ENCODE peak calls at places on chromosome 5, in eight cellular contexts. One of them, this sample, is unnamed. For H3K36me3, the result is how much of the 10 kb centered on the place peaks cover.

GRCh38 chr5:33854733-33855151 is 37.0 kb downstream of the ADAMTS12 start:
- DNase-seq in uterus: no peak
- DNase-seq in mammary epithelial cell: no peak
- DNase-seq in right lobe of liver: no peak
- DNase-seq in BJ: no peak
- DNase-seq in right atrium auricular region: no peak
- DNase-seq in mesendoderm: peak
- DNase-seq in IMR-90: peak
- DNase-seq in this sample: peak

GRCh38 chr5:158398360-158399201 is 539.6 kb upstream of the CLINT1 start:
- DNase-seq in uterus: no peak
- DNase-seq in mammary epithelial cell: no peak
- DNase-seq in right lobe of liver: no peak
- DNase-seq in BJ: no peak
- DNase-seq in right atrium auricular region: no peak
- DNase-seq in mesendoderm: no peak
- DNase-seq in IMR-90: no peak
- DNase-seq in this sample: no peak

GRCh38 chr5:80790698-80791097 is 135.9 kb upstream of the DHFR start:
- DNase-seq in uterus: no peak
- DNase-seq in mammary epithelial cell: no peak
- DNase-seq in right lobe of liver: no peak
- DNase-seq in BJ: no peak
- DNase-seq in right atrium auricular region: no peak
- DNase-seq in mesendoderm: no peak
- DNase-seq in IMR-90: no peak
- DNase-seq in this sample: no peak

GRCh38 chr5:79689541-79690466 is at the start of gene CMYA5:
- DNase-seq in uterus: peak
- DNase-seq in mammary epithelial cell: peak
- DNase-seq in right lobe of liver: peak
- DNase-seq in BJ: no peak
- DNase-seq in right atrium auricular region: no peak
- DNase-seq in mesendoderm: peak
- DNase-seq in IMR-90: peak
- DNase-seq in this sample: no peak

GRCh38 chr5:165076686-165077085 is 1571.3 kb downstream of the MAT2B start:
- DNase-seq in uterus: no peak
- DNase-seq in mammary epithelial cell: no peak
- DNase-seq in right lobe of liver: no peak
- DNase-seq in BJ: no peak
- DNase-seq in right atrium auricular region: no peak
- DNase-seq in mesendoderm: peak
- DNase-seq in IMR-90: no peak
- DNase-seq in this sample: no peak

GRCh38 chr5:133420440-133421301 is 191.7 kb downstream of the FSTL4 start:
- DNase-seq in uterus: no peak
- DNase-seq in mammary epithelial cell: no peak
- DNase-seq in right lobe of liver: no peak
- DNase-seq in BJ: no peak
- DNase-seq in right atrium auricular region: no peak
- DNase-seq in mesendoderm: no peak
- DNase-seq in IMR-90: no peak
- DNase-seq in this sample: no peak

GRCh38 chr5:14216372-14216771 is 73.2 kb downstream of the TRIO start:
- DNase-seq in uterus: no peak
- DNase-seq in mammary epithelial cell: no peak
- DNase-seq in right lobe of liver: no peak
- DNase-seq in BJ: no peak
- DNase-seq in right atrium auricular region: no peak
- DNase-seq in mesendoderm: no peak
- DNase-seq in IMR-90: peak
- DNase-seq in this sample: no peak

GRCh38 chr5:89255845-89256463 is 373.0 kb upstream of the MEF2C start:
- DNase-seq in uterus: no peak
- DNase-seq in mammary epithelial cell: peak
- DNase-seq in right lobe of liver: no peak
- DNase-seq in BJ: no peak
- DNase-seq in right atrium auricular region: no peak
- DNase-seq in mesendoderm: peak
- DNase-seq in IMR-90: peak
- DNase-seq in this sample: no peak

DNA sequence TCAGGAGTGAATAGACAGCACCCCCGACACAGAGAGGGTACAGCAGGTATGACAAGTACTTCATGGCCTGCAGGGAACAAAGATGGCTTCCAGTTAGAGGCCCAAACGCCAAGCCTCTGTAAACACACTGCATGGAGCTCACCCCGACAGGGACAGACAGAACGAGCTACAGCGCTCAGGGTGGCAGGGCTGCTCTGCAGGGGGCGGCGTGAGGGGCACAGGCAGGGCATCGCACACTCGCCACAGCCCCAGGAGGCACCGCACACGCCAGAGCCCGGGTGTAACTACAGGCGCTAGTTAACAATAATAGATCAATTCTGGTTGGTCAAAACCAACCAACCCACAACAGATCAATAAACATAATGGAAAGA is 21.1 kb downstream of the CLPTM1L start:
- DNase-seq in uterus: no peak
- DNase-seq in mammary epithelial cell: no peak
- DNase-seq in right lobe of liver: no peak
- DNase-seq in BJ: no peak
- DNase-seq in right atrium auricular region: no peak
- DNase-seq in mesendoderm: no peak
- DNase-seq in IMR-90: no peak
- DNase-seq in this sample: no peak
- H3K36me3 ChIP-seq in uterus: under half
- H3K36me3 ChIP-seq in mammary epithelial cell: under half
- H3K36me3 ChIP-seq in right lobe of liver: half or more
- H3K36me3 ChIP-seq in BJ: under half
- H3K36me3 ChIP-seq in right atrium auricular region: half or more
- H3K36me3 ChIP-seq in mesendoderm: under half
- H3K36me3 ChIP-seq in IMR-90: half or more
- H3K36me3 ChIP-seq in this sample: half or more

GRCh38 chr5:72188176-72188575 is 80.9 kb downstream of the MAP1B start:
- DNase-seq in uterus: no peak
- DNase-seq in mammary epithelial cell: no peak
- DNase-seq in right lobe of liver: no peak
- DNase-seq in BJ: no peak
- DNase-seq in right atrium auricular region: no peak
- DNase-seq in mesendoderm: no peak
- DNase-seq in IMR-90: no peak
- DNase-seq in this sample: no peak
- H3K36me3 ChIP-seq in uterus: under half
- H3K36me3 ChIP-seq in mammary epithelial cell: under half
- H3K36me3 ChIP-seq in right lobe of liver: under half
- H3K36me3 ChIP-seq in BJ: under half
- H3K36me3 ChIP-seq in right atrium auricular region: half or more
- H3K36me3 ChIP-seq in mesendoderm: under half
- H3K36me3 ChIP-seq in IMR-90: under half
- H3K36me3 ChIP-seq in this sample: half or more

DNA sequence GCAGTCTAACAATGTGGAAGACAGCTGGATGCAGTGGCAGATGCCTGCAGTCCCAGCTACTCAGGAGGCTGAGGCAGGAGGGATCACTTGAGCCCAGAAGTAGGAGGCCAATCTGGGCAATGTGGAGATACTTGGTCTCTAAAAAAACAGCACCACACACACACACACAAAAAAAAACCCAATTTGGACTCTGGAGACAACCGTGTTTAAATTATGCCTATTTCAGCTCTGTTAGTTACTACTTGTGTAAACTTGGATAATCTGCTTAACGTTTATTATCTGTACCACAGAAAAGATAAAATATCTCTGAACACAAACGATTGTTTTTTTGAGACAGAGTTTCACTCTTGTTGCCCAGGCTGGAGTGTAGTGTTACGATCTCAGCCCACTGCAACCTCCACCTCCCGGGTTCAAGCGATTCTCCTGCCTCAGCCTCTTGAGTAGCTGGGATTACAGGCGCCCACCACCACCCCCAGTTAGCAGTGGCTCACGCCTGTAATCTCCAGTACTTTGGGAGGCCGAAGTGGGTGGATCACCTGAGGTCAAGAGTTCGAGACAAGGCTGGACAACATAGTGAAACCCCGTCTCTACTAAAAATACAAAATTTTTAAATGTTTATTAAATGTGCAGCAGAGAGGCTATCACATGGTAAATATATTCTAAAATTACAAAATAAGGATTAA is 17.7 kb downstream of the RAPGEF6 start:
- DNase-seq in uterus: no peak
- DNase-seq in mammary epithelial cell: no peak
- DNase-seq in right lobe of liver: no peak
- DNase-seq in BJ: no peak
- DNase-seq in right atrium auricular region: no peak
- DNase-seq in mesendoderm: no peak
- DNase-seq in IMR-90: no peak
- DNase-seq in this sample: no peak
- H3K36me3 ChIP-seq in uterus: under half
- H3K36me3 ChIP-seq in mammary epithelial cell: under half
- H3K36me3 ChIP-seq in right lobe of liver: under half
- H3K36me3 ChIP-seq in BJ: under half
- H3K36me3 ChIP-seq in right atrium auricular region: under half
- H3K36me3 ChIP-seq in mesendoderm: under half
- H3K36me3 ChIP-seq in IMR-90: under half
- H3K36me3 ChIP-seq in this sample: under half

DNA sequence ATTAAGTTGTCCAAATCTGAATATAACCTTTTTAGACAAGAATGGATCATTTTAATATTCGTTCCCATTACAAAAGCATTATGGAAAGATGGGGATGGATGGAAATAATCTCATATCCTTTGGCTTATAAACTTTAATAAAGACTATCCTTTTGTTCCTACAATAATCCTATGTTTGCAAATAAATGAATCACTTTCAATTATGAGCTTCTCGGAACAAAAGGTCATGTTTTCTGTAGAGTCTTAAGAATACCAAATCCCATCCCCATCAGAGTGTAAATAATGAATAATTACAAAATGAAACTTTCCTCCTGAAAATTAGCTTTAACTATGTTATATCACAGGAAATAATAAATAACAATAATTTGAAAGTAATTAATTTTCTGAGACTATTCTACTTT is 329.7 kb downstream of the NR2F1-AS1 start:
- DNase-seq in uterus: no peak
- DNase-seq in mammary epithelial cell: no peak
- DNase-seq in right lobe of liver: no peak
- DNase-seq in BJ: no peak
- DNase-seq in right atrium auricular region: no peak
- DNase-seq in mesendoderm: no peak
- DNase-seq in IMR-90: no peak
- DNase-seq in this sample: no peak
- H3K36me3 ChIP-seq in uterus: under half
- H3K36me3 ChIP-seq in mammary epithelial cell: under half
- H3K36me3 ChIP-seq in right lobe of liver: under half
- H3K36me3 ChIP-seq in BJ: under half
- H3K36me3 ChIP-seq in right atrium auricular region: under half
- H3K36me3 ChIP-seq in mesendoderm: under half
- H3K36me3 ChIP-seq in IMR-90: under half
- H3K36me3 ChIP-seq in this sample: under half

DNA sequence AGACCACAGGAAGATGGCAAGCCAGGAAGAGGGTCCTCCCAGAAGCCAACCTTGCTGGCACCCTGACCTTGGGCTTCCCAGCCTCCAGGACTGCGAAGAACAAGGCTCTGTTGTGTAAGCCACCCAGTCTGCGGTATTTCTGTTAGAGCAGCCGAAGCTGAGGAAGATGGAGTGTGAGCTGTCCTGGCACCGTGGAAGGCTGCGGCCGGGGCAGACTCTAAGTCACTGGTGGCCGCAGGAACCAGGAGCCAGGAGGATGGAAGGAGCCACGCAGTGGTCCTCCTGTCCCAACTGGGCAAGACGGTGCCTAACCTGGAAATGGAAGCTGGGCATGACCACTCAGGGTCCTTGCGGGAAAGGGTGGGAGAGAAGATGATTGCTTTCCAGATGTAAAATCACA is 89.1 kb downstream of the ZNF354C start:
- DNase-seq in uterus: no peak
- DNase-seq in mammary epithelial cell: no peak
- DNase-seq in right lobe of liver: no peak
- DNase-seq in BJ: no peak
- DNase-seq in right atrium auricular region: no peak
- DNase-seq in mesendoderm: no peak
- DNase-seq in IMR-90: no peak
- DNase-seq in this sample: no peak
- H3K36me3 ChIP-seq in uterus: under half
- H3K36me3 ChIP-seq in mammary epithelial cell: under half
- H3K36me3 ChIP-seq in right lobe of liver: under half
- H3K36me3 ChIP-seq in BJ: under half
- H3K36me3 ChIP-seq in right atrium auricular region: under half
- H3K36me3 ChIP-seq in mesendoderm: under half
- H3K36me3 ChIP-seq in IMR-90: under half
- H3K36me3 ChIP-seq in this sample: half or more

GRCh38 chr5:36200513-36200912 is 41.2 kb downstream of the NADK2 start:
- DNase-seq in uterus: no peak
- DNase-seq in mammary epithelial cell: peak
- DNase-seq in right lobe of liver: no peak
- DNase-seq in BJ: no peak
- DNase-seq in right atrium auricular region: no peak
- DNase-seq in mesendoderm: no peak
- DNase-seq in IMR-90: peak
- DNase-seq in this sample: no peak
- H3K36me3 ChIP-seq in uterus: under half
- H3K36me3 ChIP-seq in mammary epithelial cell: under half
- H3K36me3 ChIP-seq in right lobe of liver: half or more
- H3K36me3 ChIP-seq in BJ: under half
- H3K36me3 ChIP-seq in right atrium auricular region: under half
- H3K36me3 ChIP-seq in mesendoderm: under half
- H3K36me3 ChIP-seq in IMR-90: under half
- H3K36me3 ChIP-seq in this sample: half or more